ENCODE peak calls at places on chromosomes 16 and 17, in nine cellular contexts. E is RPMI8226; D is C1 segment of cervical spinal cord; Z is stimulated activated CD4-positive, alpha-beta T cell treated with anti-CD3 and anti-CD28 coated beads, TNF-alpha, amount 100 ng/mL, for 1 hour; Q is nucleus accumbens; S is activated CD4-positive, alpha-beta memory T cell treated with anti-CD3 and anti-CD28 coated beads, Interleukin-2, amount 10 ng/mL, durations not matched to agents 7 days and 5 days; W is effector CD4-positive, alpha-beta T cell; P is HEK293T; N is HFFc6. I is an unnamed sample.

GRCh38 chr16:4261557-4262172 is 11.2 kb downstream of the TFAP4 start:
- DNase-seq in E (peak), D (no peak), Z (no peak), Q (no peak), S (peak), W (no peak), P (peak), N (no peak), I (no peak)

GRCh38 chr16:86337581-86338402 is 172.5 kb upstream of the FOXF1 start:
- DNase-seq in E (no peak), D (no peak), Z (no peak), Q (no peak), S (no peak), W (no peak), P (no peak), N (no peak), I (no peak)

GRCh38 chr16:27025581-27025980 is 41.1 kb upstream of the C16orf82 start:
- DNase-seq in E (no peak), D (no peak), Z (no peak), Q (no peak), S (no peak), W (no peak), P (no peak), N (no peak), I (no peak)

GRCh38 chr16:87351320-87351698 is 32.3 kb downstream of the FBXO31 start:
- DNase-seq in E (no peak), D (no peak), Z (no peak), Q (no peak), S (no peak), W (no peak), P (no peak), N (no peak), I (no peak)

GRCh38 chr16:89700649-89701424 is 668 bp downstream of the SPATA2L start:
- DNase-seq in E (peak), D (no peak), Z (no peak), Q (no peak), S (peak), W (peak), P (peak), N (no peak), I (no peak)

GRCh38 chr16:53132406-53132805 is 77.6 kb downstream of the CHD9 start:
- DNase-seq in E (no peak), D (no peak), Z (no peak), Q (no peak), S (no peak), W (no peak), P (no peak), N (no peak), I (no peak)

GRCh38 chr17:43356999-43357398 is 41.8 kb upstream of the ARL4D start:
- DNase-seq in E (no peak), D (no peak), Z (no peak), Q (no peak), S (no peak), W (no peak), P (no peak), N (peak), I (no peak)

GRCh38 chr17:57612202-57613071 is 132.7 kb downstream of the CCDC182 start:
- DNase-seq in E (no peak), D (no peak), Z (no peak), Q (no peak), S (peak), W (peak), P (peak), N (no peak), I (no peak)

GRCh38 chr16:51154271-51155171 is 3.5 kb upstream of the SALL1 start:
- DNase-seq in E (no peak), D (peak), Z (no peak), Q (peak), S (no peak), W (no peak), P (no peak), N (no peak), I (peak)

GRCh38 chr16:20216818-20217217 is 110.5 kb downstream of the GP2 start:
- DNase-seq in E (no peak), D (no peak), Z (no peak), Q (no peak), S (no peak), W (no peak), P (no peak), N (no peak), I (no peak)

GRCh38 chr16:67446968-67447507 is 16.1 kb downstream of the HSD11B2 start:
- DNase-seq in E (no peak), D (no peak), Z (no peak), Q (no peak), S (no peak), W (no peak), P (no peak), N (no peak), I (no peak)

GRCh38 chr17:12580640-12581039 is 85.0 kb upstream of the MYOCD start:
- DNase-seq in E (no peak), D (no peak), Z (no peak), Q (no peak), S (no peak), W (no peak), P (no peak), N (no peak), I (no peak)

GRCh38 chr16:11256657-11257130 is 690 bp upstream of the SOCS1 start:
- DNase-seq in E (no peak), D (peak), Z (no peak), Q (peak), S (peak), W (no peak), P (no peak), N (peak), I (no peak)

GRCh38 chr17:4850236-4850635 is 17.1 kb downstream of the MINK1 start:
- DNase-seq in E (no peak), D (no peak), Z (no peak), Q (no peak), S (no peak), W (no peak), P (no peak), N (no peak), I (no peak)

GRCh38 chr17:18379246-18380146 is 1.9 kb downstream of the EVPLL start:
- DNase-seq in E (no peak), D (no peak), Z (no peak), Q (no peak), S (no peak), W (no peak), P (no peak), N (no peak), I (no peak)

GRCh38 chr17:82878545-82878944 is 38.7 kb upstream of the ZNF750 start:
- DNase-seq in E (no peak), D (no peak), Z (no peak), Q (no peak), S (no peak), W (no peak), P (no peak), N (no peak), I (no peak)

GRCh38 chr16:87086156-87086555 is 231.0 kb downstream of the C16orf95 start:
- DNase-seq in E (no peak), D (no peak), Z (no peak), Q (no peak), S (no peak), W (no peak), P (no peak), N (peak), I (no peak)

GRCh38 chr16:8885674-8886592 is 3.8 kb downstream of the LITAFD start:
- DNase-seq in E (peak), D (no peak), Z (no peak), Q (no peak), S (no peak), W (no peak), P (no peak), N (peak), I (no peak)

GRCh38 chr17:33124871-33125551 is 133.4 kb downstream of the SPACA3 start:
- DNase-seq in E (no peak), D (no peak), Z (no peak), Q (no peak), S (no peak), W (no peak), P (no peak), N (no peak), I (no peak)

GRCh38 chr17:64045176-64045575 is 24.7 kb upstream of the ICAM2 start:
- DNase-seq in E (no peak), D (no peak), Z (no peak), Q (no peak), S (no peak), W (no peak), P (no peak), N (no peak), I (no peak)

GRCh38 chr16:381788-382717 is at the start of gene PGAP6:
- DNase-seq in E (peak), D (peak), Z (no peak), Q (peak), S (peak), W (peak), P (peak), N (no peak), I (peak)

GRCh38 chr16:50547944-50548658 is at the start of gene NKD1:
- DNase-seq in E (peak), D (peak), Z (peak), Q (peak), S (peak), W (peak), P (peak), N (no peak), I (peak)

GRCh38 chr17:47324224-47325020 is 667 bp downstream of the EFCAB13 start:
- DNase-seq in E (peak), D (no peak), Z (no peak), Q (no peak), S (peak), W (peak), P (no peak), N (no peak), I (no peak)

GRCh38 chr16:53091508-53092211 is 36.9 kb downstream of the CHD9 start:
- DNase-seq in E (no peak), D (peak), Z (no peak), Q (peak), S (no peak), W (no peak), P (no peak), N (peak), I (peak)

GRCh38 chr17:28669918-28670317 is 7.9 kb downstream of the SUPT6H start:
- DNase-seq in E (no peak), D (no peak), Z (no peak), Q (no peak), S (no peak), W (no peak), P (no peak), N (no peak), I (no peak)

I was measured in hippocampal formation.